ENCODE peak calls at places on chromosomes 4 and X, in seven cellular contexts. J, S, M, A, B, E and Q are unnamed samples.

GRCh38 chr4:41644288-41644914 is 104.1 kb downstream of the PHOX2B start:
- DNase-seq in J (peak), S (no peak), M (peak), A (peak), B (peak), E (peak), Q (no peak)

GRCh38 chr4:147830987-147831386 is 99.1 kb downstream of the ARHGAP10 start:
- DNase-seq in J (no peak), S (no peak), M (peak), A (no peak), B (no peak), E (peak), Q (no peak)

GRCh38 chr4:147799986-147800555 is 68.2 kb downstream of the ARHGAP10 start:
- DNase-seq in J (no peak), S (no peak), M (no peak), A (no peak), B (no peak), E (no peak), Q (no peak)

GRCh38 chrX:150476183-150476699 is 92.2 kb upstream of the MTM1 start:
- DNase-seq in J (no peak), S (no peak), M (no peak), A (no peak), B (no peak), E (peak), Q (no peak)

GRCh38 chrX:56310581-56310980 is 78.4 kb downstream of the KLF8 start:
- DNase-seq in J (no peak), S (no peak), M (no peak), A (no peak), B (no peak), E (no peak), Q (no peak)

GRCh38 chr4:8409271-8410065 is 31.1 kb downstream of the ACOX3 start:
- DNase-seq in J (no peak), S (no peak), M (no peak), A (no peak), B (peak), E (no peak), Q (no peak)

GRCh38 chr4:73718375-73719373 is 21.7 kb upstream of the CXCL8 start:
- DNase-seq in J (no peak), S (no peak), M (no peak), A (no peak), B (no peak), E (no peak), Q (no peak)

GRCh38 chr4:10496200-10496599 is 39.0 kb upstream of the ZNF518B start:
- DNase-seq in J (no peak), S (no peak), M (no peak), A (no peak), B (no peak), E (no peak), Q (no peak)

GRCh38 chrX:19640693-19641374 is 125.5 kb upstream of the MAP3K15 start:
- DNase-seq in J (no peak), S (no peak), M (no peak), A (no peak), B (no peak), E (no peak), Q (no peak)

GRCh38 chr4:114598191-114599121 is at the start of gene UGT8:
- DNase-seq in J (no peak), S (no peak), M (no peak), A (peak), B (peak), E (no peak), Q (peak)

GRCh38 chr4:151541438-151542071 is 132.6 kb downstream of the FHIP1A start:
- DNase-seq in J (no peak), S (no peak), M (no peak), A (no peak), B (no peak), E (peak), Q (no peak)

GRCh38 chr4:128386761-128387599 is 99.4 kb upstream of the PGRMC2 start:
- DNase-seq in J (peak), S (peak), M (peak), A (peak), B (peak), E (peak), Q (peak)

GRCh38 chr4:38015886-38016515 is 55.8 kb downstream of the PTTG2 start:
- DNase-seq in J (no peak), S (no peak), M (no peak), A (no peak), B (peak), E (no peak), Q (no peak)

GRCh38 chr4:146507607-146508006 is 14.1 kb downstream of the SLC10A7 start:
- DNase-seq in J (no peak), S (no peak), M (no peak), A (no peak), B (no peak), E (peak), Q (no peak)

GRCh38 chr4:148445071-148445902 is 3.1 kb upstream of the NR3C2 start:
- DNase-seq in J (peak), S (no peak), M (peak), A (peak), B (peak), E (no peak), Q (peak)

GRCh38 chr4:18020145-18020670 is 1.3 kb downstream of the LCORL start:
- DNase-seq in J (no peak), S (no peak), M (no peak), A (no peak), B (no peak), E (peak), Q (peak)

GRCh38 chr4:158129649-158130048 is 43.2 kb downstream of the GASK1B start:
- DNase-seq in J (no peak), S (no peak), M (no peak), A (no peak), B (no peak), E (no peak), Q (no peak)

GRCh38 chr4:11894976-11895375 is 466.3 kb upstream of the HS3ST1 start:
- DNase-seq in J (no peak), S (no peak), M (no peak), A (no peak), B (no peak), E (no peak), Q (no peak)

GRCh38 chr4:8303485-8304281 is 34.1 kb downstream of the HTRA3 start:
- DNase-seq in J (no peak), S (peak), M (no peak), A (peak), B (peak), E (peak), Q (no peak)

GRCh38 chrX:78029663-78030062 is 60.2 kb upstream of the PGAM4 start:
- DNase-seq in J (peak), S (peak), M (no peak), A (no peak), B (no peak), E (peak), Q (no peak)

GRCh38 chr4:3311095-3311372 is 18.2 kb downstream of the RGS12 start:
- DNase-seq in J (no peak), S (no peak), M (no peak), A (peak), B (no peak), E (no peak), Q (no peak)

GRCh38 chrX:46642145-46642544 is 68.6 kb downstream of the CHST7 start:
- DNase-seq in J (no peak), S (peak), M (no peak), A (no peak), B (no peak), E (peak), Q (no peak)

GRCh38 chr4:178066338-178066941 is 624.2 kb upstream of the AGA start:
- DNase-seq in J (no peak), S (no peak), M (no peak), A (no peak), B (no peak), E (no peak), Q (no peak)

GRCh38 chrX:154529206-154529612 is 13.2 kb upstream of the FAM3A start:
- DNase-seq in J (no peak), S (no peak), M (no peak), A (no peak), B (no peak), E (peak), Q (no peak)

GRCh38 chrX:107135076-107135964 is 16.7 kb upstream of the RBM41 start:
- DNase-seq in J (no peak), S (peak), M (no peak), A (no peak), B (no peak), E (peak), Q (no peak)

GRCh38 chr4:47374477-47374876 is 89.0 kb downstream of the COMMD8 start:
- DNase-seq in J (no peak), S (no peak), M (no peak), A (no peak), B (no peak), E (peak), Q (no peak)

GRCh38 chr4:157977086-157977485 is 195.7 kb downstream of the GASK1B start:
- DNase-seq in J (no peak), S (no peak), M (no peak), A (no peak), B (no peak), E (no peak), Q (no peak)

GRCh38 chr4:1136028-1136427 is 22.7 kb upstream of the RNF212 start:
- DNase-seq in J (no peak), S (no peak), M (no peak), A (no peak), B (no peak), E (no peak), Q (no peak)

GRCh38 chrX:1106478-1107210 is 105.8 kb downstream of the CRLF2 start:
- DNase-seq in J (no peak), S (no peak), M (no peak), A (no peak), B (no peak), E (no peak), Q (no peak)

GRCh38 chr4:153582954-153583456 is 101.1 kb upstream of the TLR2 start:
- DNase-seq in J (no peak), S (no peak), M (no peak), A (no peak), B (no peak), E (no peak), Q (no peak)

GRCh38 chr4:118417325-118417724 is 64.5 kb upstream of the PRSS12 start:
- DNase-seq in J (no peak), S (no peak), M (no peak), A (no peak), B (no peak), E (peak), Q (no peak)

GRCh38 chrX:96314974-96315373 is 369.7 kb upstream of the DIAPH2 start:
- DNase-seq in J (no peak), S (no peak), M (no peak), A (no peak), B (no peak), E (peak), Q (no peak)

GRCh38 chr4:152014280-152014679 is 253.5 kb upstream of the GATB start:
- DNase-seq in J (no peak), S (no peak), M (no peak), A (no peak), B (no peak), E (no peak), Q (no peak)

GRCh38 chrX:123169247-123169901 is 14.7 kb upstream of the GRIA3 start:
- DNase-seq in J (no peak), S (peak), M (no peak), A (no peak), B (no peak), E (no peak), Q (no peak)

GRCh38 chrX:149511081-149511480 is 6.0 kb upstream of the IDS start:
- DNase-seq in J (no peak), S (no peak), M (no peak), A (no peak), B (no peak), E (peak), Q (no peak)

GRCh38 chrX:118499295-118499694 is 3.7 kb downstream of the DOCK11 start:
- DNase-seq in J (no peak), S (no peak), M (no peak), A (no peak), B (no peak), E (no peak), Q (no peak)

GRCh38 chrX:118502121-118502794 is 6.6 kb downstream of the DOCK11 start:
- DNase-seq in J (no peak), S (no peak), M (no peak), A (no peak), B (no peak), E (no peak), Q (no peak)

GRCh38 chrX:118498755-118499154 is 3.1 kb downstream of the DOCK11 start:
- DNase-seq in J (no peak), S (no peak), M (no peak), A (no peak), B (no peak), E (no peak), Q (no peak)

GRCh38 chrX:118507766-118508165 is 12.2 kb downstream of the DOCK11 start:
- DNase-seq in J (no peak), S (no peak), M (no peak), A (no peak), B (no peak), E (no peak), Q (no peak)

GRCh38 chrX:118503260-118504041 is 7.8 kb downstream of the DOCK11 start:
- DNase-seq in J (no peak), S (no peak), M (no peak), A (no peak), B (no peak), E (no peak), Q (no peak)
- H3K27ac ChIP-seq in J (no peak), S (no peak), M (no peak), A (no peak), B (no peak), E (no peak), Q (no peak)

DNA sequence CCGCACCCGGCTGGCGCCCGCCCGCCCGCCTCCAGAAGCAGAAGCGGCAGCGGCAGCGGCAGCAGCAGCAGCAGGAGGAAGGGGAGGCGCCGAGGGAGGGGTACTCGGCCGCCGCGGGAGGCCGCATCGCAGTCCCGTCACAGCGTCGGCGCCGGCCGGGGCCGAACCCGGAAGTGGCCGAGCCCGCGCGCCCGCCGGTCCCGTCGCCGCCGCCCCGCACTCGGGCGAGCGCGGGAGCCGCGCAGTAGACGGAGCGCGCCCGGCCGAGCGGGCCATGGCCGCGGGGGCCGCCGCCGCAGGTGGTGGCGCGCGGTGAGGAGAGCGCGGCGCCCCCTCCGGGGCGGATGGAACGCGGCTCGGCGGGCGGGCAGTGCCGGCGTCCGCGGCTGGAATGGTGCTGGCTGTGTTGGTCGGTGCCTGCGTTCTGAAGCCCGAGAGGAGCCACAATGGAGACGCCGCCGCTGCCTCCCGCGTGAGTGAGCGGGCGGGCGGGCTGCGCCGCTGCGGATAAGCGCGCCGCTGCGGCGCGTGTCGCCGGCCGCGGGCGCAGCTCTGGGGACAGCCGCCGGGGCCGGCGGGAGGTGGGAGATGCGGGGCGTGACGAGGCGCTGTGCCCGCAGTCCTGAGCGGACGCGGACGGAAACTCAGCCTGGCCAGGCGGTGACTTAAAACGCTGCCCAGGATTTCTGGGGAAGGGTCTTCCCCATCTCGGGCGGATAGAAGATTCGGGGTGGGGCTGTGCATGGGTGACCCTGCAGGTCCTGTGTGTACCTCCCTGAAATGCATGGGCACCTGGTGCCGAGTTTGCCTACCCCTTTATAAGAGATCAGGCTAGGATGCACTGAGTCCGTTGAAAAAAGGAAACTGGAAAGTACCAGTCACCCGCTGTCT is at the start of gene KLHL2:
- DNase-seq in J (peak), S (peak), M (peak), A (peak), B (peak), E (peak), Q (peak)
- TF ChIP-seq POLR2A in J (peak), S (peak), M (peak), A (peak), B (peak), E (peak), Q (peak)

GRCh38 chr4:168667936-168668335 is 171.1 kb downstream of the PALLD start:
- DNase-seq in J (no peak), S (no peak), M (no peak), A (no peak), B (no peak), E (no peak), Q (no peak)
- H3K27ac ChIP-seq in J (no peak), S (no peak), M (peak), A (no peak), B (no peak), E (no peak), Q (no peak)

DNA sequence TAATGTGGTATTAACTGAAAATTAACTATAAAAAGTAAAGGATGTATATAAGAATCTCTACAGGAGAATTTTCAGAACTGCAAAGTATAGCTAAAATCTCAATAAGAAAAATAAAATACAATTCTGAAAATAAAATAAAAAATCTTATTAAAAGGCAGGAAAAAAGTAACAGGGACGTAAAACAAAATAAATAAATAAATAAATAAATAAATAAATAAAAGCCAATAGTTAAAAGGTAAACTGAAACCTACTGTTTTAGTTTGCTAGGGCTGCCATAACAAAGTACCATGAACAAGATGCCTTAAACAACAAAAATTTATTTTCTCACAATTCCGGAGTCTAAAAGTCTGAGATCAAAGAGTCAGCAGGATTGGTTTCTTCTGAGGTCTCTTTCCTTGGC is 140.6 kb downstream of the SPANXA1 start:
- DNase-seq in J (no peak), S (no peak), M (no peak), A (no peak), B (no peak), E (no peak), Q (no peak)
- TF ChIP-seq POLR2A in J (no peak), S (no peak), M (no peak), A (no peak), B (no peak), E (no peak), Q (no peak)